ENCODE peak calls at places on chromosome 20, in six cellular contexts. O is K562, R is GM12878, A is HepG2, Q is GM12892, I is H1. H is an unnamed sample.

GRCh38 chr20:52494244-52494643 is 302.7 kb upstream of the ZFP64 start:
- DNase-seq in Q (no peak), A (no peak), R (no peak), O (no peak), I (no peak), H (no peak)

GRCh38 chr20:34461779-34462087 is 54.5 kb upstream of the DYNLRB1 start:
- DNase-seq in A (no peak), O (no peak), I (no peak), Q (no peak), R (no peak), H (no peak)

GRCh38 chr20:53738039-53738944 is 144.7 kb upstream of the ZNF217 start:
- DNase-seq in O (peak; percentile 35), A (peak; percentile 88), R (no peak), I (no peak), Q (no peak), H (no peak)

GRCh38 chr20:19693508-19693907 is 64.5 kb upstream of the RIN2 start:
- DNase-seq in A (no peak), Q (no peak), I (no peak), R (no peak), O (no peak), H (no peak)

GRCh38 chr20:44396790-44397189 is 41.3 kb downstream of the HNF4A start:
- DNase-seq in R (no peak), Q (no peak), O (no peak), I (no peak), A (no peak), H (no peak)

GRCh38 chr20:768426-768978 is at the start of gene SLC52A3:
- DNase-seq in I (peak; percentile 80), Q (no peak), O (peak; percentile 45), A (peak; percentile 36), R (no peak), H (no peak)

GRCh38 chr20:24303393-24303792 is 166.0 kb upstream of the SYNDIG1 start:
- DNase-seq in I (no peak), A (no peak), Q (no peak), O (no peak), R (no peak), H (no peak)

GRCh38 chr20:64153861-64154589 is 10.2 kb upstream of the MYT1 start:
- DNase-seq in O (no peak), A (no peak), Q (no peak), R (no peak), I (no peak), H (no peak)

GRCh38 chr20:19308151-19308550 is 95.7 kb downstream of the SLC24A3 start:
- DNase-seq in Q (no peak), O (no peak), A (no peak), I (no peak), R (no peak), H (no peak)

GRCh38 chr20:48962976-48963730 is 41.6 kb downstream of the ARFGEF2 start:
- DNase-seq in Q (no peak), R (no peak), A (no peak), I (no peak), O (no peak), H (no peak)

GRCh38 chr20:54040528-54040927 is 29.9 kb downstream of the BCAS1 start:
- DNase-seq in R (no peak), O (no peak), A (no peak), I (no peak), Q (no peak), H (no peak)

GRCh38 chr20:57341657-57342056 is 9.4 kb upstream of the RAE1 start:
- DNase-seq in A (no peak), O (no peak), Q (no peak), R (no peak), I (no peak), H (no peak)
- TF ChIP-seq TAF1 in A (no peak), O (no peak), Q (no peak), R (no peak), I (no peak), H (no peak)

GRCh38 chr20:50343125-50343489 is 152.5 kb downstream of the CEBPB start:
- DNase-seq in I (no peak), A (no peak), O (no peak), Q (no peak), R (no peak), H (no peak)

GRCh38 chr20:50341050-50341449 is 150.4 kb downstream of the CEBPB start:
- DNase-seq in O (no peak), Q (no peak), I (no peak), R (no peak), A (no peak), H (no peak)

GRCh38 chr20:50343490-50344179 is 153.0 kb downstream of the CEBPB start:
- DNase-seq in I (no peak), Q (no peak), A (peak; percentile 49), O (no peak), R (no peak), H (no peak)

GRCh38 chr20:50341880-50342637 is 151.4 kb downstream of the CEBPB start:
- DNase-seq in I (no peak), O (no peak), A (no peak), R (no peak), Q (no peak), H (no peak)

GRCh38 chr20:50342638-50343102 is 152.0 kb downstream of the CEBPB start:
- DNase-seq in A (no peak), I (no peak), O (no peak), R (no peak), Q (no peak), H (no peak)
- TF ChIP-seq POLR2A in A (no peak), I (no peak), O (no peak), R (no peak), Q (no peak), H (no peak)

GRCh38 chr20:62675156-62675871 is 33.0 kb downstream of the SLCO4A1 start:
- DNase-seq in R (no peak), Q (no peak), I (no peak), A (no peak), O (no peak), H (no peak)

GRCh38 chr20:62676976-62677375 is 31.7 kb upstream of the NTSR1 start:
- DNase-seq in I (no peak), A (no peak), O (no peak), Q (no peak), R (no peak), H (no peak)

GRCh38 chr20:62677678-62678077 is 31.0 kb upstream of the NTSR1 start:
- DNase-seq in Q (no peak), O (no peak), R (no peak), A (no peak), I (no peak), H (no peak)

GRCh38 chr20:62679978-62680589 is 28.6 kb upstream of the NTSR1 start:
- DNase-seq in Q (no peak), R (no peak), I (no peak), O (no peak), A (no peak), H (no peak)

DNA sequence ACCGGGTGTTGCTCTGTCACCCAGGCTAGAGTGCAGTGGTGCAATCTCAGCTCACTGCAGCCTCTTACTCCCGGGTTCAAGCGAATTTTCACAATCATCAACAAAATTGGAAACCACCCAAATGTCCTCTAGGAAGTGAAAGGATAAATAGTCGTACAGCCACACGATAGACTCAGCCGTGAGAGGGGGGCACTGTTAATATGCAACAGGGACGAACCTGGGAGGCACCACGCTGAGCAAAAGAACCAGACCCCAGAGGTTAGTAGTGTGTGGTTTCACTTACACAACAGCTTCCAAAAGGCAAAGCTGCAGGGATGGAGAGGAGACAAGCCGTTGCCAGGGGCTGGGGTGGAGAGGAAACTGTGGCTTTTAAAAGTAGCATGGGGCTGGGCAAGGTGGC is 30.1 kb upstream of the NTSR1 start:
- DNase-seq in R (no peak), Q (no peak), O (no peak), I (no peak), A (no peak), H (no peak)
- TF ChIP-seq POLR2AphosphoS5 in R (no peak), Q (no peak), O (no peak), I (no peak), A (no peak), H (no peak)

GRCh38 chr20:50526403-50526989 is 16.3 kb downstream of the PTPN1 start:
- DNase-seq in Q (no peak), I (no peak), R (no peak), A (no peak), O (no peak), H (no peak)

GRCh38 chr20:50528129-50528528 is 17.9 kb downstream of the PTPN1 start:
- DNase-seq in Q (no peak), R (no peak), O (no peak), I (no peak), A (no peak), H (no peak)

GRCh38 chr20:50532231-50532630 is 22.0 kb downstream of the PTPN1 start:
- DNase-seq in A (no peak), R (no peak), I (no peak), Q (no peak), O (no peak), H (no peak)

GRCh38 chr20:50527068-50527605 is 17.0 kb downstream of the PTPN1 start:
- DNase-seq in A (no peak), O (no peak), R (no peak), Q (no peak), I (no peak), H (no peak)

GRCh38 chr20:50528804-50529351 is 18.7 kb downstream of the PTPN1 start:
- DNase-seq in A (no peak), Q (no peak), R (no peak), O (no peak), I (no peak), H (no peak)
- TF ChIP-seq TAF1 in A (no peak), Q (no peak), R (no peak), O (no peak), I (no peak), H (no peak)

DNA sequence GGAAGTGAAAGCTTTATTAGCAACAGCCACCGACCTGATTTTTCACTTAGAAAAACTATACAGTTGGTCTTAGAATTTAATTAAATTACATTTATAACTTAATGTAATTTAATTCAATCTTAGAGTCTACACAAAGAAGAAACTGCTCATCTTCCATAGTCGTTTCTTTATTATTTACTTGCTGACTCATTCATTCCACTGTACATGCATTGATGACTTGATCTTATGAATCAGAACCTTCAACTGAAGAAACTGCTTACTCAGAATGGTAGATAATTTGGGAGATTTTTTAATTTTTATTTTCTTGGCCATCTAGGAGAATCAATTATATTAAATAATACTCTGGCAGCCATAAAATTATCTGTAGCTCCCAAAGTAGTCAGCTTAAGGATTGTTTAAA is 1021.6 kb upstream of the FLRT3 start:
- DNase-seq in A (no peak), O (no peak), R (no peak), I (no peak), Q (no peak), H (no peak)
- TF ChIP-seq POLR2A in A (no peak), O (no peak), R (no peak), I (no peak), Q (no peak), H (no peak)

DNA sequence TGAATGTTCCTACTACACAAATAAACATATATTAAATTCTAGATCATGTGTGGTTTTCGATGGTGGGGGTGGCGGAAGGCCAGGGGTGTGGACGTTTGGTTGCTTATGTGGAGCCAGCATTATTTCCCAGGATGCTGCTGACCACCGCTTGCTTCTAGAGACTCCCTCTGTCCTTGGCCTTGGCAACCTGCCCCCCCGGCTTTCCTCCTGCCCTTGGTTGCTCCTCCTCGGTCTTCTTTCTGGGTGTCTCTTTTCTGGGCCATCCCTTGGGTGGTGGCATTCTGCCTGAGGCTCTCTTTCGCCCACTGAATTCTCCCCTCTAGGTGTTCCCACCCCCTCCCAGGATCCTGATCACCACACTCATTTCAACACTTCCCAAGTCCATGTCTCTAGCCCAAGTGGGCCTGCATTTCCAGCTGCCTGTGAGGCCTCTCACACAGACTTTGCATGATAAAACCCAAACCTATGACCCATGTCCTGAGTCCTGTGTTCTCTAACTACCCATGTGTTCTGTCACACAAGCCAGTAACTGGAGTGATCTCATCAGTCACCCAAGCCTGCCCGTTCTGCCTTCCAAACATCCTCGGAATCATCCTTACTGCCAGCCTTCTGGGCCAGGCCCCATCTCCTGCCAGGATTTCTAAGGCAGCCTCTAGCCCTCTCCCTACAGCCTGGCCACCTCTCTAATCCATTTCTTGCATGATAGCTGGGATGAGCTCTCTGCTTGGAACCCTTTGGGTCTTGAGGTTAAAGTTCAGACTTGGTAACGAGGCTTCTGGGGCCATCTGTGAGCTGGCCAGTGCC is 71.2 kb downstream of the CDS2 start:
- DNase-seq in A (no peak), I (no peak), R (no peak), Q (no peak), O (no peak), H (no peak)
- TF ChIP-seq POLR2AphosphoS5 in A (no peak), I (no peak), R (no peak), Q (no peak), O (no peak), H (no peak)